ENCODE peak calls at places on chromosomes 16 and 17, in eight cellular contexts. One of them, this sample, is unnamed.

GRCh38 chr16:20889625-20890275 is 10.4 kb downstream of the DCUN1D3 start:
- DNase-seq in H1: no peak
- DNase-seq in transverse colon: no peak
- DNase-seq in HCT116: no peak
- DNase-seq in breast epithelium: no peak
- DNase-seq in stomach: no peak
- DNase-seq in sigmoid colon: no peak
- DNase-seq in esophagus muscularis mucosa: no peak
- DNase-seq in this sample: no peak

GRCh38 chr17:43431741-43432523 is 33.1 kb downstream of the ARL4D start:
- DNase-seq in H1: no peak
- DNase-seq in transverse colon: no peak
- DNase-seq in HCT116: no peak
- DNase-seq in breast epithelium: no peak
- DNase-seq in stomach: no peak
- DNase-seq in sigmoid colon: peak
- DNase-seq in esophagus muscularis mucosa: no peak
- DNase-seq in this sample: no peak

GRCh38 chr16:85216522-85217375 is 104.5 kb upstream of the CIBAR2 start:
- DNase-seq in H1: no peak
- DNase-seq in transverse colon: no peak
- DNase-seq in HCT116: no peak
- DNase-seq in breast epithelium: no peak
- DNase-seq in stomach: no peak
- DNase-seq in sigmoid colon: no peak
- DNase-seq in esophagus muscularis mucosa: no peak
- DNase-seq in this sample: no peak

GRCh38 chr16:28202147-28202746 is 9.5 kb downstream of the XPO6 start:
- DNase-seq in H1: no peak
- DNase-seq in transverse colon: no peak
- DNase-seq in HCT116: no peak
- DNase-seq in breast epithelium: no peak
- DNase-seq in stomach: no peak
- DNase-seq in sigmoid colon: no peak
- DNase-seq in esophagus muscularis mucosa: no peak
- DNase-seq in this sample: no peak

GRCh38 chr16:51814617-51815016 is 663.5 kb upstream of the SALL1 start:
- DNase-seq in H1: no peak
- DNase-seq in transverse colon: no peak
- DNase-seq in HCT116: no peak
- DNase-seq in breast epithelium: no peak
- DNase-seq in stomach: no peak
- DNase-seq in sigmoid colon: no peak
- DNase-seq in esophagus muscularis mucosa: no peak
- DNase-seq in this sample: no peak

GRCh38 chr16:49200223-49200820 is 81.3 kb downstream of the CBLN1 start:
- DNase-seq in H1: no peak
- DNase-seq in transverse colon: no peak
- DNase-seq in HCT116: no peak
- DNase-seq in breast epithelium: no peak
- DNase-seq in stomach: no peak
- DNase-seq in sigmoid colon: no peak
- DNase-seq in esophagus muscularis mucosa: peak
- DNase-seq in this sample: no peak

GRCh38 chr17:51901242-51901641 is 257.3 kb downstream of the CA10 start:
- DNase-seq in H1: peak
- DNase-seq in transverse colon: no peak
- DNase-seq in HCT116: no peak
- DNase-seq in breast epithelium: no peak
- DNase-seq in stomach: no peak
- DNase-seq in sigmoid colon: no peak
- DNase-seq in esophagus muscularis mucosa: no peak
- DNase-seq in this sample: no peak

GRCh38 chr16:85003076-85003475 is 8.3 kb downstream of the ZDHHC7 start:
- DNase-seq in H1: no peak
- DNase-seq in transverse colon: no peak
- DNase-seq in HCT116: no peak
- DNase-seq in breast epithelium: no peak
- DNase-seq in stomach: no peak
- DNase-seq in sigmoid colon: no peak
- DNase-seq in esophagus muscularis mucosa: no peak
- DNase-seq in this sample: no peak

GRCh38 chr16:21156767-21157467 is 1.6 kb upstream of the LDAF1 start:
- DNase-seq in H1: peak
- DNase-seq in transverse colon: peak
- DNase-seq in HCT116: peak
- DNase-seq in breast epithelium: no peak
- DNase-seq in stomach: peak
- DNase-seq in sigmoid colon: peak
- DNase-seq in esophagus muscularis mucosa: no peak
- DNase-seq in this sample: no peak

GRCh38 chr16:25155553-25156460 is 44.3 kb downstream of the LCMT1 start:
- DNase-seq in H1: no peak
- DNase-seq in transverse colon: no peak
- DNase-seq in HCT116: no peak
- DNase-seq in breast epithelium: no peak
- DNase-seq in stomach: no peak
- DNase-seq in sigmoid colon: no peak
- DNase-seq in esophagus muscularis mucosa: no peak
- DNase-seq in this sample: no peak

GRCh38 chr17:29590979-29591736 is 1.7 kb upstream of the GIT1 start:
- DNase-seq in H1: no peak
- DNase-seq in transverse colon: peak
- DNase-seq in HCT116: peak
- DNase-seq in breast epithelium: no peak
- DNase-seq in stomach: no peak
- DNase-seq in sigmoid colon: peak
- DNase-seq in esophagus muscularis mucosa: no peak
- DNase-seq in this sample: no peak

GRCh38 chr17:65495255-65496060 is 66.0 kb downstream of the AXIN2 start:
- DNase-seq in H1: peak
- DNase-seq in transverse colon: peak
- DNase-seq in HCT116: peak
- DNase-seq in breast epithelium: no peak
- DNase-seq in stomach: no peak
- DNase-seq in sigmoid colon: no peak
- DNase-seq in esophagus muscularis mucosa: no peak
- DNase-seq in this sample: peak

GRCh38 chr16:17461951-17462729 is 8.6 kb downstream of the XYLT1 start:
- DNase-seq in H1: no peak
- DNase-seq in transverse colon: peak
- DNase-seq in HCT116: no peak
- DNase-seq in breast epithelium: no peak
- DNase-seq in stomach: no peak
- DNase-seq in sigmoid colon: no peak
- DNase-seq in esophagus muscularis mucosa: no peak
- DNase-seq in this sample: no peak

GRCh38 chr16:88920618-88921602 is 54.5 kb upstream of the PABPN1L start:
- DNase-seq in H1: no peak
- DNase-seq in transverse colon: peak
- DNase-seq in HCT116: no peak
- DNase-seq in breast epithelium: no peak
- DNase-seq in stomach: peak
- DNase-seq in sigmoid colon: peak
- DNase-seq in esophagus muscularis mucosa: peak
- DNase-seq in this sample: no peak

GRCh38 chr16:23496826-23497542 is 13.3 kb downstream of the GGA2 start:
- DNase-seq in H1: no peak
- DNase-seq in transverse colon: no peak
- DNase-seq in HCT116: no peak
- DNase-seq in breast epithelium: peak
- DNase-seq in stomach: no peak
- DNase-seq in sigmoid colon: no peak
- DNase-seq in esophagus muscularis mucosa: no peak
- DNase-seq in this sample: no peak

GRCh38 chr16:23486480-23486879 is 23.8 kb downstream of the GGA2 start:
- DNase-seq in H1: no peak
- DNase-seq in transverse colon: no peak
- DNase-seq in HCT116: no peak
- DNase-seq in breast epithelium: peak
- DNase-seq in stomach: no peak
- DNase-seq in sigmoid colon: no peak
- DNase-seq in esophagus muscularis mucosa: no peak
- DNase-seq in this sample: no peak

GRCh38 chr16:23494188-23494587 is 16.1 kb downstream of the GGA2 start:
- DNase-seq in H1: no peak
- DNase-seq in transverse colon: no peak
- DNase-seq in HCT116: no peak
- DNase-seq in breast epithelium: peak
- DNase-seq in stomach: no peak
- DNase-seq in sigmoid colon: no peak
- DNase-seq in esophagus muscularis mucosa: no peak
- DNase-seq in this sample: no peak

GRCh38 chr16:23497543-23497868 is 12.8 kb downstream of the GGA2 start:
- DNase-seq in H1: no peak
- DNase-seq in transverse colon: no peak
- DNase-seq in HCT116: no peak
- DNase-seq in breast epithelium: no peak
- DNase-seq in stomach: no peak
- DNase-seq in sigmoid colon: no peak
- DNase-seq in esophagus muscularis mucosa: no peak
- DNase-seq in this sample: no peak

GRCh38 chr16:23491490-23492391 is 18.6 kb downstream of the GGA2 start:
- DNase-seq in H1: no peak
- DNase-seq in transverse colon: no peak
- DNase-seq in HCT116: no peak
- DNase-seq in breast epithelium: peak
- DNase-seq in stomach: no peak
- DNase-seq in sigmoid colon: no peak
- DNase-seq in esophagus muscularis mucosa: no peak
- DNase-seq in this sample: no peak
- TF ChIP-seq POLR2AphosphoS5 in H1: no peak
- TF ChIP-seq POLR2AphosphoS5 in transverse colon: no peak
- TF ChIP-seq POLR2AphosphoS5 in HCT116: no peak
- TF ChIP-seq POLR2AphosphoS5 in breast epithelium: no peak
- TF ChIP-seq POLR2AphosphoS5 in stomach: no peak
- TF ChIP-seq POLR2AphosphoS5 in sigmoid colon: no peak
- TF ChIP-seq POLR2AphosphoS5 in esophagus muscularis mucosa: no peak
- TF ChIP-seq POLR2AphosphoS5 in this sample: no peak

DNA sequence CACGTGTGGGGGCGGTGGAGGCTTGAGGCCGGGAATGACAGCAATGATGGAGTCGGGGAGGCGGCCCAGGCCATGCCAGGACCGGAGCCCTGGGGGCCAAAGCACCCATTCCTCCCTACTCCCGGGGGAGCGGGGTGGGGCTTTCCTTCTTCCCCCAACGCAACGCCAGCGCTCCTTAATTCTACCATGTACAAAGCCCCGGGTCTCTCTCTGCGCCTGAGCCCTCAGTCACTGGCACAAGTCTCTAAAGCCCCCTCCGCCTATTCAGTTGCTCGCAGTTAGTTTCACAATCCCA is 241 bp upstream of the RNF227 start:
- DNase-seq in H1: no peak
- DNase-seq in transverse colon: no peak
- DNase-seq in HCT116: no peak
- DNase-seq in breast epithelium: peak
- DNase-seq in stomach: no peak
- DNase-seq in sigmoid colon: no peak
- DNase-seq in esophagus muscularis mucosa: no peak
- DNase-seq in this sample: no peak
- H3K4me3 ChIP-seq in H1: peak
- H3K4me3 ChIP-seq in transverse colon: peak
- H3K4me3 ChIP-seq in HCT116: no peak
- H3K4me3 ChIP-seq in breast epithelium: peak
- H3K4me3 ChIP-seq in stomach: peak
- H3K4me3 ChIP-seq in sigmoid colon: peak
- H3K4me3 ChIP-seq in esophagus muscularis mucosa: peak
- H3K4me3 ChIP-seq in this sample: peak

GRCh38 chr17:77419547-77420475 is 279.0 kb downstream of the SEC14L1 start:
- DNase-seq in H1: peak
- DNase-seq in transverse colon: no peak
- DNase-seq in HCT116: no peak
- DNase-seq in breast epithelium: no peak
- DNase-seq in stomach: no peak
- DNase-seq in sigmoid colon: peak
- DNase-seq in esophagus muscularis mucosa: no peak
- DNase-seq in this sample: no peak
- TF ChIP-seq POLR2AphosphoS5 in H1: peak
- TF ChIP-seq POLR2AphosphoS5 in transverse colon: no peak
- TF ChIP-seq POLR2AphosphoS5 in HCT116: no peak
- TF ChIP-seq POLR2AphosphoS5 in breast epithelium: no peak
- TF ChIP-seq POLR2AphosphoS5 in stomach: no peak
- TF ChIP-seq POLR2AphosphoS5 in sigmoid colon: no peak
- TF ChIP-seq POLR2AphosphoS5 in esophagus muscularis mucosa: no peak
- TF ChIP-seq POLR2AphosphoS5 in this sample: no peak

DNA sequence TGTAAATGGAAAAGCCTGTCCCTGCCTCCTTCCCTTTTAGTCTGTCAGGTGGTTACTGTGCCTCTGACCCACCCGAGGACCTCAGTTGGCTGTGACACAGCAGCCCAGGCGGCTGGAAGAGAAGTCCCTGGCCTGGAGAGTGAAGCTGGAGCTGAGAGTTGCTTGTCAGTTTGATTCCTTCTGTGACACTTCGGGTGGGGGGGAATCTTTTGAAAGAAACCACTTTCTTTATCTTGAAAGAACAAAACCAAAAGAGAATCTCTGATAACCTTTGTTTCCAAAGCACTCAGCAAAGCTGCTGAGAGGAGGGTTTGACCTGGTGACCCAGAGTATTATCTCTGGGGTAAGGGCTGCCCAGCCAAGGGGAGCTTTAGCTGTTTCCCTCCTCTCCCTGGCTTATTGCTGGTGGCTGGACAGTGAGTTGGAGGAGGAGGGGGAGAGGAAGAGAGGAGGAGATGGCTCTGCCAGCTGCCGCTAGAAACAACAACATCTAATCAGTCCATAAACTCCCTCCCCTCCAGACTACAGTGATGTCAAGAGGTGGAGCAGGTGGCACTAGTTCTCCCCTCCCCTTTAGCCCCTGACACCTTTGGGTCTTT is 34.0 kb downstream of the YPEL2 start:
- DNase-seq in H1: no peak
- DNase-seq in transverse colon: no peak
- DNase-seq in HCT116: no peak
- DNase-seq in breast epithelium: no peak
- DNase-seq in stomach: no peak
- DNase-seq in sigmoid colon: peak
- DNase-seq in esophagus muscularis mucosa: no peak
- DNase-seq in this sample: no peak
- H3K4me3 ChIP-seq in H1: peak
- H3K4me3 ChIP-seq in transverse colon: no peak
- H3K4me3 ChIP-seq in HCT116: no peak
- H3K4me3 ChIP-seq in breast epithelium: no peak
- H3K4me3 ChIP-seq in stomach: no peak
- H3K4me3 ChIP-seq in sigmoid colon: no peak
- H3K4me3 ChIP-seq in esophagus muscularis mucosa: peak
- H3K4me3 ChIP-seq in this sample: peak

GRCh38 chr17:38444151-38444550 is 15.9 kb downstream of the ARHGAP23 start:
- DNase-seq in H1: peak
- DNase-seq in transverse colon: peak
- DNase-seq in HCT116: no peak
- DNase-seq in breast epithelium: peak
- DNase-seq in stomach: peak
- DNase-seq in sigmoid colon: peak
- DNase-seq in esophagus muscularis mucosa: no peak
- DNase-seq in this sample: no peak
- TF ChIP-seq POLR2AphosphoS5 in H1: no peak
- TF ChIP-seq POLR2AphosphoS5 in transverse colon: no peak
- TF ChIP-seq POLR2AphosphoS5 in HCT116: no peak
- TF ChIP-seq POLR2AphosphoS5 in breast epithelium: no peak
- TF ChIP-seq POLR2AphosphoS5 in stomach: peak
- TF ChIP-seq POLR2AphosphoS5 in sigmoid colon: no peak
- TF ChIP-seq POLR2AphosphoS5 in esophagus muscularis mucosa: peak
- TF ChIP-seq POLR2AphosphoS5 in this sample: no peak